ENCODE peak calls at places on chromosomes 6 and 20, in eight cellular contexts. K is ovary, B is spleen, D is IMR-90, J is heart left ventricle, F is breast epithelium, I is tibial nerve, G is stomach. T is an unnamed sample.

GRCh38 chr6:155200012-155200411 is 63.8 kb upstream of the CLDN20 start:
- DNase-seq in K (no peak), B (no peak), D (peak; percentile 21), J (no peak), F (no peak), I (no peak), G (no peak), T (no peak)

GRCh38 chr6:149150999-149151398 is 166.5 kb upstream of the TAB2 start:
- DNase-seq in K (no peak), B (no peak), D (no peak), J (no peak), F (no peak), I (no peak), G (no peak), T (no peak)

GRCh38 chr20:8018928-8019177 is 708 bp downstream of the TMX4 start:
- DNase-seq in K (no peak), B (no peak), D (peak; percentile 15), J (no peak), F (no peak), I (no peak), G (no peak), T (peak; percentile 25)

GRCh38 chr6:127547909-127548649 is 28.9 kb upstream of the C6orf58 start:
- DNase-seq in K (no peak), B (no peak), D (peak; percentile 17), J (no peak), F (no peak), I (no peak), G (no peak), T (no peak)

GRCh38 chr6:44207966-44208365 is 8.8 kb upstream of the MYMX start:
- DNase-seq in K (no peak), B (peak; percentile 31), D (no peak), J (no peak), F (no peak), I (no peak), G (no peak), T (no peak)

GRCh38 chr20:11274137-11274536 is 600.3 kb upstream of the JAG1 start:
- DNase-seq in K (no peak), B (no peak), D (peak; percentile 79), J (no peak), F (no peak), I (peak; percentile 32), G (no peak), T (no peak)

GRCh38 chr6:54718541-54719023 is 128.0 kb upstream of the FAM83B start:
- DNase-seq in K (no peak), B (no peak), D (no peak), J (no peak), F (no peak), I (no peak), G (no peak), T (no peak)

GRCh38 chr6:117544725-117545124 is 57.6 kb downstream of the GOPC start:
- DNase-seq in K (no peak), B (no peak), D (no peak), J (no peak), F (no peak), I (no peak), G (no peak), T (no peak)

GRCh38 chr6:83055366-83055964 is 10.2 kb downstream of the UBE3D start:
- DNase-seq in K (peak; percentile 49), B (no peak), D (peak; percentile 47), J (no peak), F (no peak), I (peak; percentile 38), G (peak; percentile 44), T (peak; percentile 28)

GRCh38 chr6:135675862-135676261 is 175.6 kb upstream of the PDE7B start:
- DNase-seq in K (no peak), B (no peak), D (peak; percentile 41), J (no peak), F (no peak), I (peak; percentile 29), G (no peak), T (no peak)

DNA sequence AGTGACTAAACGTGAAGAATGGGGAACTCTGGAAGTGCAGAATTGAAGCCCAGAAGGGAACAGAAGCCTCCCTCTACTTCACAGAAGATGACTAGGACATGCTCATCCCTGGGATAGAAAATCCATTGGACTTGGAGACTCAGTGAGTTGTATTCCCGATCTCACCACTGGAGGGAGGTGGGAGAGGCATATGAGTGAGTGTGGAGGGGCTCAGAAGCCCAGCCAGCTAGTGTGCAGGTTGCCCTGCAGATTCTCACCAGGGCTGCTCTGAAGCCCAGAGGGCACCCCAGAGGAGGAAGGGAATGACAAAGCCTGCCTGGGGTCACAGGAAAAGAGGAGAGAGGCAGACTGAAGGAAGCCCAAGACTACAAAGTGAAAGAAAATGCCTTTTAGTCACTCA is 42.1 kb upstream of the HLA-E start:
- DNase-seq in K (no peak), B (no peak), D (peak; percentile 8), J (no peak), F (no peak), I (no peak), G (no peak), T (no peak)
- H3K27ac ChIP-seq in K (no peak overlapping the region), B (no peak overlapping the region), D (no peak overlapping the region), J (no peak overlapping the region), F (no peak overlapping the region), I (no peak overlapping the region), G (no peak overlapping the region), T (no peak overlapping the region)

GRCh38 chr6:17633465-17634188 is 33.5 kb downstream of the FAM8A1 start:
- DNase-seq in K (no peak), B (no peak), D (no peak), J (no peak), F (no peak), I (no peak), G (no peak), T (no peak)

GRCh38 chr6:17632929-17633328 is 32.8 kb downstream of the FAM8A1 start:
- DNase-seq in K (no peak), B (no peak), D (no peak), J (no peak), F (no peak), I (no peak), G (no peak), T (no peak)

GRCh38 chr6:17628873-17629272 is 28.8 kb downstream of the FAM8A1 start:
- DNase-seq in K (no peak), B (no peak), D (no peak), J (no peak), F (no peak), I (no peak), G (no peak), T (no peak)

GRCh38 chr6:17630511-17631073 is 30.5 kb downstream of the FAM8A1 start:
- DNase-seq in K (no peak), B (no peak), D (peak; percentile 36), J (no peak), F (no peak), I (peak; percentile 13), G (no peak), T (no peak)

DNA sequence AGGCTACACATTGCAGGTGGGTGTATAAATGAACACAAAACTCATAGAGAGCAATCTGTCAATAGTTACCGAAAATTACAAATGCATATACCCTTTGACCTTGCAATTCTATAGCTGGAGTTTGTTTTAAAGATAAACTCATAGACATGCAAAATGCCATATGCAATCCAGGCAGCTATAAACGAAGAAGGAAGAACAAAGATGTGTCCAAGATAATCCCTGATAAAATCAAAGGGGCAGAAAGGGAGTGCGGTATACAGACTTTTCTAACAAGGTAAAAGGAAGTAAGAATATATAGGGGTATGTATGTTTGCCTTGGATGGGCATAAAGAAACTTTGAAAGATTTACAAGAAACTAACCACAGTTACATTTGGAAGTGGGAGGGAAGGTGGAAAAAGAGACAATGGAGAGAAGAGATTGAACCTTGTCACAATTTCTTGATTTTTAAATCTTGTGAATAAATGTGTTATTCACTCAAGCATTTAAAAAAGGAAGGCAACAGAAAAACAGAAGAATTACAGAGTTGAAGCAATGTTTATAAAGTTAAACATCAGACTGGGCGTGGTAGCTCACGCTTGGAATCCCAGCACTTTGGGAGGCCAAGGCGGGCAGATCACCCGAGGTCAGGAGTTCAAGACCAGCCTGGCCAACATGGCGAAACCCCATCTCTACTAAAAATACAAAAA is 29.9 kb downstream of the FAM8A1 start:
- DNase-seq in K (no peak), B (no peak), D (no peak), J (no peak), F (no peak), I (no peak), G (no peak), T (no peak)
- H3K36me3 ChIP-seq in K (no peaks in the 10 kb centered on the region), B (peaks cover 34% of the 10 kb centered on the region), D (peaks cover 20% of the 10 kb centered on the region), J (peaks cover 81% of the 10 kb centered on the region), F (peaks cover 5% of the 10 kb centered on the region), I (no peaks in the 10 kb centered on the region), G (peaks cover 69% of the 10 kb centered on the region), T (no peaks in the 10 kb centered on the region)

DNA sequence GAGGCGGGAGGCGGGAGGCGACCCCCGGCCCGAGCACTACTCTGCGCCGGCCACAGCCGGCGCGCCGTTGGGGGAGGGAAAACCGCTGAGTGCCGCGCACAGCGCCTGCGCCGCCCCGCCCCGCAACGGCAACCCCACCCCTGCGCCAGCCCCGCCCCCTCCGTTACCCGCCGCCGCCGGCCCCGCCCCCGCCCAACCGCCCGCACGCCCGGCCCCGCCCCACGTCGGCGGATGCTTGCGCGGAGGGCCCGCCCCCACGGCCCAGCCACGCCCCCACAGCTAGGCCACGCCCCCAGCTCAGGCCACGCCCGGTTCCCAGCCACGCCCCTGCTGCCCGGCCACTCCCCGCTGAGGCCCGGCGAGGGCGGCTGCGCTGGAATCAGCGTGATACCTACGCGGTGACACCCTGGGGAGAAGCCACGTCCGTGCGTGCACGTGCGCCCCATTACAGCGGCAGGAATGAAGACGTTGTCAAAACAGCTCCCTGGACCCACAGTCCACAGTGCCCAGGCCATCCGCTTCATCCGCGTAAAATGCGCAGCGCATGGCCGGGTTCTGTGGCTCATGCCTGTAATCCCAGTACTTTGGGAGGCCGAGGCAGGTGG is at the start of gene TCFL5:
- DNase-seq in K (peak; percentile 96), B (peak; percentile 98), D (peak; percentile 76), J (peak; percentile 89), F (peak; percentile 78), I (peak; percentile 87), G (peak; percentile 93), T (peak; percentile 87)
- TF ChIP-seq POLR2A in K (no peak), B (no peak), D (no peak), J (peak; percentile 20), F (no peak), I (peak; percentile 13), G (no peak), T (peak; percentile 39)

DNA sequence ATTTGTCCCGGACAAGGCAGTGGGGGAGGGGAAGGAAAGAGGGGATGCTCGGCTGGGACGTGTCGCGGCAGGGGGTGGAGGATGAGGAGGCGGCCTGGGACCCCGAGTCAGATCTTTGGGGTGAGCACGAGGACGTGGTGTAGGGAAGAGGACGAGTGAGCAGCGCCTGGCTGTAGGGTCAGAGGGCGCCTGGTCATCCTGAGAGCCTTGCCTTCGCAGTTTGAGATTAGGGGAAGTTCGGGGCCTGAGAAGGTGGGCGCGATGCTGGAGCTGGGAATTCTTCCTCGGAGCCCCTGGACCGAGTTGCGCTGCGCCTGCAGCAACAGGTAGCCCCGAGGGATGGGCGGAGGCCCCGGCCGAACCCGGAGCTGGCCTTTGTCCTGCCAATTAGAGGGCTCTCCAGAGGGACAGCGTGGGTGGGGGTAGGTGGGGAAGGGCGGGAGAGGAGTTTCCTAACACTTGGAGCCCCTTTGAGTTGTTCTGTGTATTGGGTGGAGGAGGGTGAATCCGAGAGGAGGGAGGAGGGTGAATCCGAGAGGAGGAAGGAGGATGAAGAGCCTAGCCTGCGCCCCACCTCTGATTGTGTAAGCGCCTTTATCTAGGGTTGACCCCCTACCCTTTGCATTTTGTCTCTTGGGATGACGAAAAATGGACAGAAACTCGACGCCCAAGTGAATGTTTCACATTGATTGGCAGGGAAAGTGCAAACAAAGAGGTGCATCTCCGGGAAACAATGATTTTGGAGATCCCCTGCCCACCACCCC is 72.1 kb downstream of the SOX4 start:
- DNase-seq in K (peak; percentile 57), B (no peak), D (no peak), J (no peak), F (no peak), I (no peak), G (no peak), T (peak; percentile 38)
- H3K27ac ChIP-seq in K (peak overlapping the region; percentile 70), B (no peak overlapping the region), D (peak overlapping the region; percentile 51), J (peak overlapping the region; percentile 58), F (peak overlapping the region; percentile 86), I (peak overlapping the region; percentile 68), G (peak overlapping the region; percentile 64), T (peak overlapping the region; percentile 92)